ENCODE peak calls at places on chromosomes 11 and 22, in eight cellular contexts. R is neural progenitor cell, B is MM.1S, S is heart left ventricle, M is lower lobe of right lung, E is RWPE1, H is stomach, A is upper lobe of right lung. W is an unnamed sample.

GRCh38 chr22:19304547-19304946 is 13.0 kb upstream of the CLTCL1 start:
- DNase-seq in B (no peak), H (no peak), A (no peak), M (no peak), S (no peak), E (no peak), R (no peak), W (no peak)

GRCh38 chr22:47884200-47884599 is 1121.8 kb downstream of the TBC1D22A start:
- DNase-seq in M (no peak), B (no peak), A (no peak), E (no peak), R (no peak), S (no peak), H (no peak), W (no peak)

GRCh38 chr11:2507945-2508749 is 63.3 kb downstream of the KCNQ1 start:
- DNase-seq in B (no peak), E (no peak), M (no peak), A (no peak), R (no peak), S (peak), H (no peak), W (no peak)

GRCh38 chr22:20551805-20552449 is 44.5 kb downstream of the MED15 start:
- DNase-seq in B (no peak), E (no peak), M (no peak), H (no peak), S (peak), A (no peak), R (no peak), W (peak)

GRCh38 chr11:38365274-38365673 is 1767.2 kb upstream of the RAG2 start:
- DNase-seq in A (no peak), E (no peak), B (no peak), H (no peak), R (no peak), S (no peak), M (no peak), W (no peak)

GRCh38 chr11:6569706-6570105 is 33.7 kb downstream of the RRP8 start:
- DNase-seq in R (no peak), H (no peak), A (no peak), B (no peak), E (no peak), M (no peak), S (no peak), W (no peak)

GRCh38 chr11:72584933-72585597 is 89.2 kb downstream of the PDE2A start:
- DNase-seq in R (no peak), M (peak), H (no peak), E (no peak), B (no peak), A (no peak), S (peak), W (no peak)

GRCh38 chr11:21710791-21711190 is 482.1 kb upstream of the ANO5 start:
- DNase-seq in A (no peak), E (no peak), H (no peak), R (no peak), M (no peak), S (no peak), B (no peak), W (no peak)

GRCh38 chr11:88308576-88308975 is 29.0 kb downstream of the CTSC start:
- DNase-seq in S (no peak), R (peak), E (no peak), A (no peak), M (no peak), B (no peak), H (no peak), W (no peak)

GRCh38 chr11:112255075-112255739 is 5.5 kb downstream of the PLET1 start:
- DNase-seq in E (peak), B (no peak), S (no peak), R (no peak), A (no peak), M (no peak), H (no peak), W (no peak)

GRCh38 chr22:47618611-47619010 is 856.2 kb downstream of the TBC1D22A start:
- DNase-seq in A (peak), H (no peak), M (no peak), B (no peak), S (no peak), E (no peak), R (no peak), W (no peak)

GRCh38 chr22:19126874-19127273 is 4.2 kb upstream of the TSSK2 start:
- DNase-seq in H (no peak), M (no peak), S (no peak), E (no peak), B (no peak), R (no peak), A (no peak), W (no peak)

GRCh38 chr11:36465449-36466163 is 44.5 kb downstream of the TRAF6 start:
- DNase-seq in S (no peak), A (no peak), B (no peak), R (no peak), M (no peak), E (no peak), H (no peak), W (no peak)

DNA sequence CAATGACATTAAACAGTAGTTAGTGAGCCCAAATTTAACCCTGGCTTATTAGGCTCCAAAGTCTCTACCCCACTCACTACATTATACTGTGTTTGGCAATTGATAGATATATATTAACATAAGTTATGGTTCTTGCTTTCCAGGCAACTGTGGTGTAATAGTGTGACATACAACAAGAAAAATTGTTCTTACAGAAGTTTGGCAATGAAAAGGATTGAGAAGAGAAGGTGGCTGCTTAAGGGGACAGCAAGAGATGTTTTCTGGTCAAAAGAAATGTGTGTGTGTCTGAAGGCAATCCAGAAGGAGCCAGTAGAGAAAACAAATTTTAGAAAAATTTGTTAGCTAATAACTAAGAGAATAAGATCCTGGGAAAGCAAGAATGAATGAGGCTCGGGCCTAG is 132.4 kb downstream of the SWAP70 start:
- DNase-seq in A (no peak), M (no peak), B (no peak), R (no peak), E (no peak), S (no peak), H (no peak), W (no peak)
- H3K27ac ChIP-seq in A (no peak), M (no peak), B (no peak), R (no peak), E (no peak), S (peak), H (no peak), W (no peak)

GRCh38 chr11:12684821-12685220 is 10.6 kb downstream of the TEAD1 start:
- DNase-seq in M (no peak), A (no peak), B (no peak), H (peak), S (no peak), R (no peak), E (no peak), W (no peak)

GRCh38 chr11:12683857-12684256 is 9.6 kb downstream of the TEAD1 start:
- DNase-seq in M (no peak), R (no peak), B (no peak), S (no peak), A (no peak), E (no peak), H (no peak), W (no peak)

GRCh38 chr11:12684354-12684753 is 10.1 kb downstream of the TEAD1 start:
- DNase-seq in E (no peak), M (no peak), B (no peak), S (no peak), R (no peak), H (no peak), A (no peak), W (no peak)

GRCh38 chr11:12686246-12687060 is 12.2 kb downstream of the TEAD1 start:
- DNase-seq in S (no peak), B (no peak), M (no peak), R (no peak), E (no peak), H (no peak), A (no peak), W (no peak)

GRCh38 chr11:12685229-12685628 is 11.0 kb downstream of the TEAD1 start:
- DNase-seq in R (no peak), M (no peak), H (no peak), S (no peak), A (no peak), E (no peak), B (no peak), W (no peak)
- H3K27ac ChIP-seq in R (no peak), M (no peak), H (no peak), S (no peak), A (no peak), E (no peak), B (no peak), W (peak)

DNA sequence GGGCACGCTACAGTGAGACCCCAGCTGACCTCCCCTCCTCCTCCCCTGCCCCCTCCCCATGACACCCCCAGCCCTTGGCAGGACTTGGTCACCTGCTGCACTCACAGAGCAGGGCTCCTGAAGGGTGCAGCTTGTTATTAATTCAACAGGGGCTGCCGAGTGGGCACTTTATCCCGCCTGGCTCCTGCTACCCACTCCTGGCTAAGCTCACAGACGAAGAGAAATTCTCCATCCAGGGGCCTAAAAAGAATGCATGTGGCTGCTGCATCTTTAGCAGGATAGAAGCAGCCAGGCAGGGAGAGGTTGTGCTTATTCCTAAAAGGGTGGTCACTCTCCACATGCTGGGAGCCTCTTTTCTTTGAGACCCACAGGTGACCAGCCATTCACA is 40.3 kb downstream of the GALNT18 start:
- DNase-seq in H (no peak), S (no peak), M (no peak), A (no peak), B (no peak), R (no peak), E (no peak), W (no peak)
- H3K27ac ChIP-seq in H (no peak), S (peak), M (peak), A (no peak), B (no peak), R (no peak), E (peak), W (no peak)

GRCh38 chr22:30606455-30607299 is at the start of gene TCN2:
- DNase-seq in R (peak), B (peak), A (peak), H (peak), M (peak), S (peak), E (peak), W (peak)
- H3K27ac ChIP-seq in R (peak), B (peak), A (peak), H (peak), M (peak), S (peak), E (peak), W (peak)

GRCh38 chr22:48923165-48923875 is 904.4 kb downstream of the BRD1 start:
- DNase-seq in E (no peak), M (no peak), H (peak), S (no peak), A (peak), B (no peak), R (no peak), W (no peak)
- H3K27ac ChIP-seq in E (no peak), M (no peak), H (no peak), S (no peak), A (no peak), B (no peak), R (no peak), W (no peak)

GRCh38 chr11:119361961-119362725 is 15.6 kb upstream of the MFRP start:
- DNase-seq in B (no peak), M (no peak), H (no peak), E (no peak), S (peak), R (no peak), A (no peak), W (no peak)
- H3K27ac ChIP-seq in B (no peak), M (no peak), H (peak), E (peak), S (peak), R (no peak), A (no peak), W (peak)

DNA sequence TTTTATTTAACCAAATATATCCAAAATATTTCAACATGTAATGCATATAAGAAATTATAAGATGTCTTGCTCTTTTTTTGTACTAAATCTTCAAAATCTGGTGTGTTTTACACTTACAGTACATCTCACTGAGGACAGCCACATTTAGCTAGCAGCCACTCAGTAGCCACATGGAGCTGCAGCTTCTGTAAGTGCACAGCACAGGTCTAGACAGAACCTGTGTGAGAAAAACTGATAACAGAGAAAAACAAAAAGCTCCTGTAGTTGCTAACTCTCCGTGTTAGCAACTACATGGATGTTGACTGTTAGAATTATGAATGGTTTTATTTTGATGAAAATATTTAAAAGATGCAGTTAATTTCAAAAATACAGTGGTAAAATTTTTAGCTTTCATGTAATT is 22.2 kb downstream of the ASRGL1 start:
- DNase-seq in B (no peak), A (no peak), E (no peak), H (no peak), R (no peak), M (no peak), S (no peak), W (no peak)
- H3K27ac ChIP-seq in B (no peak), A (no peak), E (no peak), H (no peak), R (no peak), M (no peak), S (no peak), W (no peak)

GRCh38 chr11:78645226-78646202 is 70.8 kb upstream of the NARS2 start:
- DNase-seq in R (peak), A (peak), E (peak), M (peak), B (peak), S (peak), H (peak), W (peak)
- H3K27ac ChIP-seq in R (no peak), A (no peak), E (no peak), M (no peak), B (no peak), S (no peak), H (no peak), W (no peak)

GRCh38 chr11:17788084-17788483 is 53.5 kb downstream of the KCNC1 start:
- DNase-seq in B (no peak), M (no peak), R (no peak), E (no peak), H (no peak), S (no peak), A (no peak), W (no peak)

GRCh38 chr11:17793642-17794170 is 59.1 kb downstream of the KCNC1 start:
- DNase-seq in R (no peak), S (no peak), H (no peak), E (no peak), B (no peak), A (no peak), M (no peak), W (no peak)

GRCh38 chr11:17790453-17790852 is 55.9 kb downstream of the KCNC1 start:
- DNase-seq in H (no peak), E (peak), R (no peak), S (no peak), B (no peak), M (no peak), A (no peak), W (no peak)

GRCh38 chr11:17792161-17792560 is 57.6 kb downstream of the KCNC1 start:
- DNase-seq in M (no peak), E (no peak), R (no peak), H (no peak), A (no peak), S (no peak), B (no peak), W (no peak)

DNA sequence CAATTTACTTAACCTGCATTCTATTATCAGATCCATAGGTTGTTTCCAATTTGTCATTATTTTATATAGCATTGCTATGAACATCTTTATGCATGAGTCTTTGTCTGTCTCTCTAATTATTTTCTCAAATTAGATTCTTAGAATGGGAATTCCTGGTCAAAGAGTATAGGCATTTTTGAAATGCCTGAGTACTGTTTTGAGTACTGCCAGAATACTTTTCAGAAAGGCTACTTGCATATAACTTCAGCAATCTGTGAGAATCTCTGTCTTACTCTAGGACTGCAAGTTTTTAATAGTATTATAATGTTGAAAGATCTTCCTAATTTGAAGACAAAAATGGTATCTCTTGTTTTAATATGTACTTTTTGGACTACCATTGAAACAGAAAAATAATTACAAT is 56.6 kb downstream of the KCNC1 start:
- DNase-seq in A (no peak), H (no peak), E (no peak), B (no peak), M (no peak), R (no peak), S (no peak), W (no peak)
- H3K27ac ChIP-seq in A (no peak), H (no peak), E (no peak), B (no peak), M (no peak), R (no peak), S (no peak), W (no peak)